ENCODE peak calls at places on chromosomes 3 and 15, in five cellular contexts. One of them, this sample, is unnamed.

GRCh38 chr15:70160267-70160666 is 62.5 kb upstream of the TLE3 start:
- DNase-seq in esophagus squamous epithelium: no peak
- DNase-seq in HCT116: no peak
- DNase-seq in RWPE2: no peak
- DNase-seq in fibroblast of lung: peak
- DNase-seq in this sample: no peak

GRCh38 chr15:66004618-66005262 is 135.4 kb downstream of the RAB11A start:
- DNase-seq in esophagus squamous epithelium: no peak
- DNase-seq in HCT116: no peak
- DNase-seq in RWPE2: no peak
- DNase-seq in fibroblast of lung: peak
- DNase-seq in this sample: peak

GRCh38 chr3:186181901-186182300 is 73.0 kb upstream of the ETV5 start:
- DNase-seq in esophagus squamous epithelium: no peak
- DNase-seq in HCT116: no peak
- DNase-seq in RWPE2: no peak
- DNase-seq in fibroblast of lung: no peak
- DNase-seq in this sample: no peak

GRCh38 chr3:123096126-123096525 is 29.3 kb downstream of the PDIA5 start:
- DNase-seq in esophagus squamous epithelium: no peak
- DNase-seq in HCT116: no peak
- DNase-seq in RWPE2: no peak
- DNase-seq in fibroblast of lung: no peak
- DNase-seq in this sample: no peak

GRCh38 chr3:174186339-174186984 is 672.7 kb upstream of the NAALADL2 start:
- DNase-seq in esophagus squamous epithelium: no peak
- DNase-seq in HCT116: no peak
- DNase-seq in RWPE2: no peak
- DNase-seq in fibroblast of lung: no peak
- DNase-seq in this sample: no peak

GRCh38 chr3:194686816-194687637 is 1.3 kb downstream of the FAM43A start:
- DNase-seq in esophagus squamous epithelium: no peak
- DNase-seq in HCT116: no peak
- DNase-seq in RWPE2: no peak
- DNase-seq in fibroblast of lung: peak
- DNase-seq in this sample: no peak

GRCh38 chr3:56930706-56931105 is 129.0 kb upstream of the ARHGEF3 start:
- DNase-seq in esophagus squamous epithelium: no peak
- DNase-seq in HCT116: no peak
- DNase-seq in RWPE2: no peak
- DNase-seq in fibroblast of lung: no peak
- DNase-seq in this sample: peak

GRCh38 chr3:28940530-28940929 is 340.3 kb upstream of the RBMS3 start:
- DNase-seq in esophagus squamous epithelium: no peak
- DNase-seq in HCT116: no peak
- DNase-seq in RWPE2: no peak
- DNase-seq in fibroblast of lung: peak
- DNase-seq in this sample: no peak

GRCh38 chr3:133049491-133049890 is 11.3 kb downstream of the TMEM108 start:
- DNase-seq in esophagus squamous epithelium: no peak
- DNase-seq in HCT116: no peak
- DNase-seq in RWPE2: no peak
- DNase-seq in fibroblast of lung: no peak
- DNase-seq in this sample: no peak

GRCh38 chr3:100875239-100875638 is 118.0 kb downstream of the ABI3BP start:
- DNase-seq in esophagus squamous epithelium: no peak
- DNase-seq in HCT116: no peak
- DNase-seq in RWPE2: peak
- DNase-seq in fibroblast of lung: peak
- DNase-seq in this sample: peak

GRCh38 chr3:194079702-194080172 is 56.2 kb upstream of the HES1 start:
- DNase-seq in esophagus squamous epithelium: no peak
- DNase-seq in HCT116: no peak
- DNase-seq in RWPE2: no peak
- DNase-seq in fibroblast of lung: no peak
- DNase-seq in this sample: no peak

GRCh38 chr15:101137312-101137940 is 114.4 kb downstream of the CHSY1 start:
- DNase-seq in esophagus squamous epithelium: no peak
- DNase-seq in HCT116: no peak
- DNase-seq in RWPE2: no peak
- DNase-seq in fibroblast of lung: no peak
- DNase-seq in this sample: no peak

GRCh38 chr3:53948174-53948573 is 56.5 kb upstream of the SELENOK start:
- DNase-seq in esophagus squamous epithelium: no peak
- DNase-seq in HCT116: no peak
- DNase-seq in RWPE2: no peak
- DNase-seq in fibroblast of lung: no peak
- DNase-seq in this sample: no peak

GRCh38 chr15:84910928-84911623 is 26.6 kb downstream of the SLC28A1 start:
- DNase-seq in esophagus squamous epithelium: no peak
- DNase-seq in HCT116: no peak
- DNase-seq in RWPE2: no peak
- DNase-seq in fibroblast of lung: no peak
- DNase-seq in this sample: no peak

GRCh38 chr3:151316267-151316991 is at the start of gene GPR87:
- DNase-seq in esophagus squamous epithelium: no peak
- DNase-seq in HCT116: peak
- DNase-seq in RWPE2: peak
- DNase-seq in fibroblast of lung: peak
- DNase-seq in this sample: peak

GRCh38 chr3:187747506-187747905 is 2.2 kb upstream of the BCL6 start:
- DNase-seq in esophagus squamous epithelium: no peak
- DNase-seq in HCT116: no peak
- DNase-seq in RWPE2: no peak
- DNase-seq in fibroblast of lung: no peak
- DNase-seq in this sample: no peak

GRCh38 chr3:65596511-65597224 is 442.1 kb downstream of the MAGI1 start:
- DNase-seq in esophagus squamous epithelium: no peak
- DNase-seq in HCT116: no peak
- DNase-seq in RWPE2: no peak
- DNase-seq in fibroblast of lung: no peak
- DNase-seq in this sample: no peak

GRCh38 chr3:143970773-143971366 is 753 bp upstream of the DIPK2A start:
- DNase-seq in esophagus squamous epithelium: peak
- DNase-seq in HCT116: peak
- DNase-seq in RWPE2: peak
- DNase-seq in fibroblast of lung: peak
- DNase-seq in this sample: peak

GRCh38 chr3:177603137-177603603 is 405.9 kb upstream of the TBL1XR1 start:
- DNase-seq in esophagus squamous epithelium: no peak
- DNase-seq in HCT116: no peak
- DNase-seq in RWPE2: no peak
- DNase-seq in fibroblast of lung: peak
- DNase-seq in this sample: no peak

GRCh38 chr3:140050977-140051957 is 116.3 kb downstream of the CLSTN2 start:
- DNase-seq in esophagus squamous epithelium: no peak
- DNase-seq in HCT116: peak
- DNase-seq in RWPE2: no peak
- DNase-seq in fibroblast of lung: no peak
- DNase-seq in this sample: peak
- H3K27ac ChIP-seq in esophagus squamous epithelium: no peak
- H3K27ac ChIP-seq in HCT116: no peak
- H3K27ac ChIP-seq in RWPE2: no peak
- H3K27ac ChIP-seq in fibroblast of lung: no peak
- H3K27ac ChIP-seq in this sample: no peak

DNA sequence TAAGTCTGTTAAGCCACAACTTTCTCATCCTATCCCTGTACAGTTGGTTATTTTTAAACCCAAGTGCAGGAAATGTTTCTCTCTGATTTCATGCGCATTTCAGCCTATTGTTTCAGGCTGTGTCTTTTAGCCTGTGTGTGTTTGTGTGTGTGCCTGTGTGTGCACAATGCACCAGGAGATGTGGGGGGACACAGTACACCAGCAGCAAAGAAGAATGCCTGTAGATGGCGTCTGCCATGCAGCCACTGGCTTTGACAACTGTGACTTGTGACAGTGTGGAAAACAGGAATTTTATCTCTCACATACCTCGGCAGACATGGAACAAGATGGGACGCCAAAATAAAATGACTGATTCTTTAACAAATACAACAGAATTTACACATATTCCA is 43.6 kb upstream of the PLXNA1 start:
- DNase-seq in esophagus squamous epithelium: no peak
- DNase-seq in HCT116: no peak
- DNase-seq in RWPE2: no peak
- DNase-seq in fibroblast of lung: no peak
- DNase-seq in this sample: no peak
- TF ChIP-seq CTCF in esophagus squamous epithelium: no peak
- TF ChIP-seq CTCF in HCT116: no peak
- TF ChIP-seq CTCF in RWPE2: no peak
- TF ChIP-seq CTCF in fibroblast of lung: no peak
- TF ChIP-seq CTCF in this sample: no peak

GRCh38 chr3:140720242-140720641 is 42.4 kb downstream of the TRIM42 start:
- DNase-seq in esophagus squamous epithelium: no peak
- DNase-seq in HCT116: no peak
- DNase-seq in RWPE2: no peak
- DNase-seq in fibroblast of lung: no peak
- DNase-seq in this sample: no peak

GRCh38 chr3:140723576-140723975 is 45.7 kb downstream of the TRIM42 start:
- DNase-seq in esophagus squamous epithelium: no peak
- DNase-seq in HCT116: no peak
- DNase-seq in RWPE2: no peak
- DNase-seq in fibroblast of lung: no peak
- DNase-seq in this sample: no peak

GRCh38 chr3:140717915-140718314 is 40.1 kb downstream of the TRIM42 start:
- DNase-seq in esophagus squamous epithelium: no peak
- DNase-seq in HCT116: no peak
- DNase-seq in RWPE2: no peak
- DNase-seq in fibroblast of lung: no peak
- DNase-seq in this sample: no peak

GRCh38 chr3:140715035-140715434 is 37.2 kb downstream of the TRIM42 start:
- DNase-seq in esophagus squamous epithelium: no peak
- DNase-seq in HCT116: no peak
- DNase-seq in RWPE2: no peak
- DNase-seq in fibroblast of lung: no peak
- DNase-seq in this sample: no peak

DNA sequence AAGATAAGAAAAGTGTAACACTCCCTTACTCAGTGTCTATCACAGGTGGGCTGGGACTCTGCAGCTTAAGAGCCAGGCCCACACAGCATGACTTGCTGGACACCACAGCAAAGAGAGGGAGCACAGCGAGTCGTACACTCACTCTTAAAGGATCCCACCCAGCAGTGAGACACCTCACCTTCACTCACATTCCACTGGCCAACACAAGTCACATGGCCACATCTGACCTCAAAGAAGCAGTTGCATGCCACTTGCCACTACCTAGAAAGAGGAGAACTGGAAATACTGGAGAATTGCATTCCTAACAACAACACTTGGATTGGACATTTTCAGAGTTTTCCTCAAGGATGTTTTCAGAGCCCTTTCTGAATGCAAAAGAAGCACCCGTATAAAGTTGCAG is 42.0 kb downstream of the TRIM42 start:
- DNase-seq in esophagus squamous epithelium: no peak
- DNase-seq in HCT116: no peak
- DNase-seq in RWPE2: no peak
- DNase-seq in fibroblast of lung: no peak
- DNase-seq in this sample: no peak
- H3K27ac ChIP-seq in esophagus squamous epithelium: peak
- H3K27ac ChIP-seq in HCT116: no peak
- H3K27ac ChIP-seq in RWPE2: no peak
- H3K27ac ChIP-seq in fibroblast of lung: no peak
- H3K27ac ChIP-seq in this sample: no peak

DNA sequence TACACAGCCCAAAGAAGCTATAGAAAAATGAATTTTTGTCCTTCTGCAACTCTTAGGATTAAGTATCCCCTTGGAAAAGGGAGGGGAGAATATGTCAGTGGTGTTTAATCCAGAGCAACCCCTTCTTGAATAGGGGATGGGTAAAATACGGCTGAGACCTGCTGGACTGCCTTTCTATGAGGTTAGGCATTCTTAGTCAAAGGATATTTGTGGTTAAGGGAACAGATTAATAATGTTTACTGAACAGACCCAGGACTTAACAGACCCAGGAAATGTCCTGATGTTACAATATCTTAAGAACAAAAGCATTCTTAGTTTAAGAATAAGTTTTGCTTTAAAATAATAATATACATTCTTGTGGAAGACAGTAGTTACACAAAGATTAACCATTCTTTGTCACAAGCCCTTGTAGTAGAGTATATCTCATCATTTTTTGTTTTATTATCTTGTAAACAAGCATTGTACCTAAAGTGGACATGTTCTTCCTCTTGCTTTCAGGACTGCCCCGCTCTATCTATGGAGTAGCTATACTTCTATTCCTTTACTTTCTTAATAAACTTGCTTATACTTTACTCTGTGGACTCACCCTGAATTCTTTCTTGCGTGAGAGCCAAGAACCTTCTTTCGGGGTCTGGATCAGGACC is 43.8 kb upstream of the B3GALNT1 start:
- DNase-seq in esophagus squamous epithelium: no peak
- DNase-seq in HCT116: no peak
- DNase-seq in RWPE2: no peak
- DNase-seq in fibroblast of lung: peak
- DNase-seq in this sample: no peak
- TF ChIP-seq CTCF in esophagus squamous epithelium: no peak
- TF ChIP-seq CTCF in HCT116: no peak
- TF ChIP-seq CTCF in RWPE2: no peak
- TF ChIP-seq CTCF in fibroblast of lung: no peak
- TF ChIP-seq CTCF in this sample: no peak

GRCh38 chr15:89122532-89123525 is 34.6 kb downstream of the ABHD2 start:
- DNase-seq in esophagus squamous epithelium: no peak
- DNase-seq in HCT116: no peak
- DNase-seq in RWPE2: peak
- DNase-seq in fibroblast of lung: no peak
- DNase-seq in this sample: peak
- H3K27ac ChIP-seq in esophagus squamous epithelium: peak
- H3K27ac ChIP-seq in HCT116: no peak
- H3K27ac ChIP-seq in RWPE2: peak
- H3K27ac ChIP-seq in fibroblast of lung: no peak
- H3K27ac ChIP-seq in this sample: peak

GRCh38 chr3:63199606-63200005 is 78.5 kb upstream of the SYNPR start:
- DNase-seq in esophagus squamous epithelium: no peak
- DNase-seq in HCT116: no peak
- DNase-seq in RWPE2: no peak
- DNase-seq in fibroblast of lung: no peak
- DNase-seq in this sample: no peak

GRCh38 chr3:63192248-63192647 is 85.9 kb upstream of the SYNPR start:
- DNase-seq in esophagus squamous epithelium: no peak
- DNase-seq in HCT116: no peak
- DNase-seq in RWPE2: no peak
- DNase-seq in fibroblast of lung: no peak
- DNase-seq in this sample: no peak

DNA sequence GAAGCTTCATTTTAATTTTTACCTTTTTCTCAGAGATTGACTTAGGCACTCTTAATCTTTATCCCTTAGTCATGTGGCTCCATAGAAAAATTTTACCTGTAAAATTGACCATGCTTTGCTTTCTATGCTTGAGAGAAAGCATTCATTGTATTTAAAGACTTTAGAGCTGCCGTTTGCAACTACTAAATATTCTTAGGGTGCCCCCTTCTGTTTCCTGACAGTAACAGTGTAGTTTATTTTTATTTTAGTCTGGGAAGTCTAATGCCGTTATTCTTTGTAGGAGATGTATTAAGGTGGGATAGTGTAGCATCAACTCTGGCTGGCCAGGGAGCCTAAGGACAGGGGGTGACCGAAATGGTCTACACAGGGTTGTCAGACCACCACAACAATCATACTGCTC is 84.5 kb upstream of the SYNPR start:
- DNase-seq in esophagus squamous epithelium: no peak
- DNase-seq in HCT116: peak
- DNase-seq in RWPE2: no peak
- DNase-seq in fibroblast of lung: peak
- DNase-seq in this sample: peak
- TF ChIP-seq CTCF in esophagus squamous epithelium: peak
- TF ChIP-seq CTCF in HCT116: peak
- TF ChIP-seq CTCF in RWPE2: peak
- TF ChIP-seq CTCF in fibroblast of lung: peak
- TF ChIP-seq CTCF in this sample: peak